ENCODE peak calls at places on chromosomes 13 and 19, in six cellular contexts. O, U, X, A, N and Z are unnamed samples.
A peak's percentile ranks its signal among the peaks of the same experiment; 100 is the strongest.

GRCh38 chr13:62643007-62643483 is 1227.4 kb upstream of the PCDH20 start:
- DNase-seq in O (no peak), U (no peak), X (no peak), A (no peak), N (no peak), Z (no peak)

GRCh38 chr13:67148219-67148583 is 81.9 kb downstream of the PCDH9 start:
- DNase-seq in O (no peak), U (no peak), X (no peak), A (no peak), N (no peak), Z (no peak)

GRCh38 chr13:104534847-104535246 is 1468.6 kb upstream of the SLC10A2 start:
- DNase-seq in O (no peak), U (no peak), X (no peak), A (no peak), N (no peak), Z (no peak)

GRCh38 chr13:28531195-28531955 is 36.4 kb upstream of the FLT1 start:
- DNase-seq in O (no peak), U (peak; percentile 56), X (no peak), A (peak; percentile 72), N (no peak), Z (no peak)

GRCh38 chr13:106432636-106433035 is 102.8 kb downstream of the EFNB2 start:
- DNase-seq in O (no peak), U (no peak), X (no peak), A (no peak), N (no peak), Z (no peak)

GRCh38 chr13:103039183-103039582 is 27.0 kb downstream of the SLC10A2 start:
- DNase-seq in O (no peak), U (no peak), X (no peak), A (no peak), N (no peak), Z (no peak)

GRCh38 chr19:52527954-52528326 is 472 bp downstream of the ZNF808 start:
- DNase-seq in O (no peak), U (no peak), X (no peak), A (peak; percentile 21), N (no peak), Z (no peak)

GRCh38 chr19:6133231-6133630 is 2.2 kb upstream of the ACSBG2 start:
- DNase-seq in O (no peak), U (no peak), X (no peak), A (no peak), N (no peak), Z (no peak)

GRCh38 chr13:40963927-40964326 is 55.2 kb downstream of the ELF1 start:
- DNase-seq in O (no peak), U (no peak), X (no peak), A (no peak), N (no peak), Z (no peak)

GRCh38 chr13:106537521-106537920 is 2.1 kb upstream of the EFNB2 start:
- DNase-seq in O (no peak), U (no peak), X (no peak), A (no peak), N (no peak), Z (no peak)

GRCh38 chr13:99356216-99357089 is 49.3 kb upstream of the GPR183 start:
- DNase-seq in O (peak; percentile 31), U (no peak), X (peak; percentile 79), A (peak; percentile 31), N (peak; percentile 75), Z (peak; percentile 54)

GRCh38 chr13:45879666-45880065 is 28.1 kb upstream of the SIAH3 start:
- DNase-seq in O (no peak), U (no peak), X (no peak), A (peak; percentile 50), N (no peak), Z (no peak)

GRCh38 chr13:83340170-83340569 is 542.1 kb downstream of the SLITRK1 start:
- DNase-seq in O (no peak), U (no peak), X (no peak), A (no peak), N (no peak), Z (no peak)

GRCh38 chr13:25678398-25678797 is 306.6 kb downstream of the ATP8A2 start:
- DNase-seq in O (no peak), U (no peak), X (no peak), A (no peak), N (no peak), Z (no peak)

GRCh38 chr13:29454931-29455481 is 140.5 kb downstream of the SLC7A1 start:
- DNase-seq in O (no peak), U (no peak), X (no peak), A (no peak), N (no peak), Z (no peak)

GRCh38 chr19:50531171-50531612 is 17.5 kb upstream of the ASPDH start:
- DNase-seq in O (no peak), U (no peak), X (no peak), A (no peak), N (no peak), Z (no peak)

DNA sequence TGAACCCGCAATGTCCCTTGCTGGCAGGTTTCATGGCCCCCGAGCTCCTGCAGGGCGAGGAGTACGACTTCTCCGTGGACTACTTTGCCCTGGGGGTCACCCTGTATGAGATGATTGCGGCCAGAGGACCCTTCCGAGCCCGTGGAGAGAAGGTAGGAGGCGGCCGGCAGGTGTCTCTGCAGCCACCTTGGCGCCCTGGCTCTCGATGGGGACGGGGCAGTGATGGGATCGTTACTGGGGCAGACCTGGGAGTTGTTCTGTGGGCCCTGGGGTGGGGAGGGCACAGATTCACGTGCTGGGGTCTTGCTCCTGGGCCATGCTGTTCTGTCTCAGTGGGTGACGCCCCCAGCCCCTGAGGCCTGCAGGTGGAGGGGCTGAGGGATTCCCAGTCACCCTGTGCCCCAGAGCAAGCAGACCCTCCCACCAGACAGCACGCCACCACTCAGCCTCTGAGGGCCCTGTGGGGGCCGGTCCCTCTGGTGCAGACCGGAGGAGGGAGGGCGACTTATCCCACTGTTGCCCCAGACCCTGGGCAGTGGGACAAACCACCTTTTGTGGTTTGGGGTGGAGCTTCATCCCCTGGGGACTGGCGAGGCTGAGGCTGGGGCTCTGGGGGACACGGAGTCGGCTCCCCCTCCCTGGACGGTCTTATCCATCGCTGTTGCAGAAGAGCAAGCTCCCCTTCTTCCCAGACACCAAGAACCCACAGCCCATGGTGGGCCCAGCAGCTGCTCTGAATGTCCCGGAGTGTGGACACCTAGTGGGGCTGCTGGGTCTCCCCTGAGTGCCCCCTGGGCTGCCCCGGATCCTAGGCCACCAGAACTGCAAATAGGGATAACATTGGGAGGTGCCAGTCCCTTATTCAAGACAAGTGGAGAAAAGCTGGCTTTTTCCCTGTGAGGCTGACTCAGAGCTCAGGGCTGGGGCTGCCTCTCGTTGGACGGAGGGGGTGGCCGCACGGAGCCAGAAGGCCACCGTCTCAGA is 27.5 kb upstream of the TMEM255B start:
- DNase-seq in O (no peak), U (no peak), X (no peak), A (no peak), N (no peak), Z (no peak)
- TF ChIP-seq CTCF in O (no peak), U (no peak), X (no peak), A (no peak), N (no peak), Z (no peak)

GRCh38 chr19:56727731-56728130 is 56.2 kb upstream of the ZNF835 start:
- DNase-seq in O (no peak), U (no peak), X (no peak), A (no peak), N (no peak), Z (no peak)

GRCh38 chr19:56720281-56720680 is 48.7 kb upstream of the ZNF835 start:
- DNase-seq in O (no peak), U (no peak), X (no peak), A (peak; percentile 13), N (no peak), Z (no peak)

GRCh38 chr19:56721714-56722113 is 50.2 kb upstream of the ZNF835 start:
- DNase-seq in O (no peak), U (no peak), X (no peak), A (no peak), N (no peak), Z (no peak)

DNA sequence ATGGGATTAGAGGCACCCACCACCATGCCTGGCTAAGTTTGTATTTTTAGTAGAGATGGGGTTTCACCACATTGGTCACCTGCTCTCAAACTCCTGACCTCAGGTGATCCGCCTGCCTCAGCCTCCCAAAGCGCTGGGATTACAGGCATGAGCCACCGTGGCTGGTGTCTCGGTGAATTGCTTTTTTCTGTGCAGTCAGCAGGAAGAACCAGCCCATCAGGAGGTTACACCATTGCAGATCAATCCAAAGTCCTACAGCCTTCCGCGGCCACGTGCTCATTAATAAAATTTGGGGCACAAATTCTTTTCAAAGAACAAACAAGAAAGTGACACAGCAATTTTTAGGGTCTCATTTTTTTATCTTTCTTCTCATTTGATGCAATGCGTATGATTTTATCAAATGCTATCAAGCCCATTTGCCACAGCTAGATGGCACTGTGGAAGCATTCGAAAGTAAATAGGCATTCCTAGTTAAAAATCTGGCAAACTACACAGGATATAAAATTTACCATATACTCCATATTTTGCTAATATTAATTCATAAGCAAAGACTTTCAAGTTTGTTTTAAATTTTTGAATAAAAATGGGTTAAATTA is 54.4 kb upstream of the ZNF835 start:
- DNase-seq in O (no peak), U (no peak), X (no peak), A (no peak), N (no peak), Z (no peak)
- TF ChIP-seq CTCF in O (peak; percentile 20), U (no peak), X (no peak), A (peak; percentile 38), N (no peak), Z (no peak)

DNA sequence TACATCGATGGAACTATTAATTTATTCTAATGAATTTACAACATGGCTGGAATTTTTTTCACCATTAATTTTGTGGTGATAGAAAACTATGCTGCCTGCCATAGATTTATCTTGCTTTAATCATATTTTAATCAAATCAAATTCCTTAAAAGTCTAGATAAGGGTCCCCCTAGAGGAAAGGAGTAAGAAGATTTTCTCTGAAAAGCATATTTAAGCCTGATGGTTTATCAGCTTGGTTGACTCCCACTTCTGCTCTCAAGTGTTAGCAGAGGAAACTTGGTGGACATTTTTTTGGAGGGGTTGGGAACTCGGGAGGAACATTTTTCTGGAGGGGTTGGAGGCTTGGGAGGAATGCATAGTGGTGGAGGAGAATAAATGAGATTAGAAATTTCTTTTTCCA is 253.3 kb downstream of the KCNRG start:
- DNase-seq in O (no peak), U (no peak), X (no peak), A (no peak), N (no peak), Z (no peak)
- TF ChIP-seq CTCF in O (peak; percentile 31), U (no peak), X (no peak), A (no peak), N (no peak), Z (peak; percentile 30)

DNA sequence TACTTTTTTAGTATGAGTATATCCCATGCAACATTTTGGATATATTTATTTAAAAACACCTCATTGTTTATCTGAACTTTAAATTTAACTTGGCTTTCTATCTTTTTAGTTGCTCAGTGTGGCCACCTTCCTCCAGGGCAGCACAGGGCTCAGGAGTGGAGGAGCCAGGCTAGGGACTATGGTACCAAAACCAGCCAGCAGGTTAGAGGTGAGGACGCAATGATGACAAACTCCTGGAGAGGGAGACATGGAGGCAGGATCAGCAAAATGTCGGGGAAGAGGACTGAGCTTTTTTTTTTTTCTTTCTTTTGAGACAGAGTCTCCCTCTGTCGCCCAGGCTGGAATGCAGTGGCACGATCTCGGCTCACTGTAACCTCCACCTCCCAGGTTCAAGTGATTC is 29.6 kb upstream of the CALM3 start:
- DNase-seq in O (no peak), U (no peak), X (no peak), A (no peak), N (no peak), Z (no peak)
- TF ChIP-seq CTCF in O (peak; percentile 25), U (no peak), X (no peak), A (no peak), N (no peak), Z (peak; percentile 7)

GRCh38 chr19:46017095-46017429 is 5.8 kb downstream of the PGLYRP1 start:
- DNase-seq in O (no peak), U (no peak), X (no peak), A (no peak), N (no peak), Z (no peak)
- TF ChIP-seq CTCF in O (no peak), U (peak; percentile 43), X (peak; percentile 65), A (no peak), N (peak; percentile 30), Z (no peak)

GRCh38 chr13:75760182-75760981 is 124.3 kb downstream of the LMO7 start:
- DNase-seq in O (no peak), U (no peak), X (no peak), A (no peak), N (peak; percentile 60), Z (no peak)
- TF ChIP-seq CTCF in O (no peak), U (no peak), X (no peak), A (peak; percentile 38), N (peak; percentile 17), Z (no peak)